ENCODE peak calls at places on chromosome 7, in five cellular contexts. N, J, X, D and S are unnamed samples.

GRCh38 chr7:16984346-16984745 is 102.6 kb upstream of the AGR3 start:
- DNase-seq in J (no peak), N (no peak), X (no peak), D (no peak), S (no peak)

GRCh38 chr7:137544450-137545058 is 201.0 kb upstream of the PTN start:
- DNase-seq in D (no peak), J (no peak), X (no peak), N (no peak), S (no peak)

GRCh38 chr7:121153411-121153810 is 164.9 kb downstream of the CPED1 start:
- DNase-seq in X (no peak), N (no peak), J (no peak), D (no peak), S (no peak)

GRCh38 chr7:132609906-132610520 is 33.7 kb upstream of the PLXNA4 start:
- DNase-seq in J (no peak), D (no peak), N (no peak), X (no peak), S (no peak)

GRCh38 chr7:5421626-5422323 is 1.9 kb downstream of the TNRC18 start:
- DNase-seq in X (peak; percentile 73), N (no peak), J (peak; percentile 61), D (peak; percentile 19), S (peak; percentile 65)

GRCh38 chr7:2873686-2874551 is 29.8 kb upstream of the GNA12 start:
- DNase-seq in D (no peak), J (no peak), N (peak; percentile 63), X (peak; percentile 97), S (peak; percentile 92)

GRCh38 chr7:108486291-108486966 is 30.2 kb upstream of the NRCAM start:
- DNase-seq in D (no peak), N (peak; percentile 10), X (no peak), J (no peak), S (no peak)

GRCh38 chr7:82685214-82685613 is 241.6 kb upstream of the CACNA2D1 start:
- DNase-seq in D (no peak), N (no peak), X (no peak), J (no peak), S (no peak)

GRCh38 chr7:83276250-83276649 is 113.6 kb upstream of the PCLO start:
- DNase-seq in D (no peak), X (no peak), J (no peak), N (no peak), S (no peak)

GRCh38 chr7:24858108-24858977 is 101.1 kb upstream of the GSDME start:
- DNase-seq in N (no peak), X (no peak), J (no peak), D (no peak), S (no peak)

GRCh38 chr7:141754939-141755338 is 9.0 kb upstream of the TAS2R3 start:
- DNase-seq in X (no peak), D (peak; percentile 7), N (no peak), J (peak; percentile 52), S (no peak)

GRCh38 chr7:94907420-94908203 is at the start of gene PPP1R9A:
- DNase-seq in X (peak; percentile 22), N (no peak), J (peak; percentile 71), D (peak; percentile 1), S (no peak)

GRCh38 chr7:125098377-125098970 is 168.8 kb upstream of the POT1 start:
- DNase-seq in X (no peak), J (no peak), D (no peak), N (no peak), S (no peak)

GRCh38 chr7:110775046-110775445 is 315.9 kb upstream of the LRRN3 start:
- DNase-seq in N (no peak), X (no peak), J (no peak), D (no peak), S (no peak)

GRCh38 chr7:37040330-37040729 is 316.0 kb upstream of the AOAH start:
- DNase-seq in D (no peak), N (no peak), J (no peak), X (no peak), S (no peak)

GRCh38 chr7:77702451-77703219 is 6.4 kb downstream of the RSBN1L start:
- DNase-seq in N (no peak), J (no peak), D (no peak), X (peak; percentile 29), S (no peak)

GRCh38 chr7:143248781-143249354 is 14.4 kb upstream of the GSTK1 start:
- DNase-seq in N (no peak), J (no peak), D (no peak), X (no peak), S (no peak)

GRCh38 chr7:158782638-158783490 is 46.4 kb downstream of the ESYT2 start:
- DNase-seq in J (peak; percentile 66), X (peak; percentile 64), N (no peak), D (no peak), S (no peak)

GRCh38 chr7:129438839-129439640 is 4.8 kb downstream of the STRIP2 start:
- DNase-seq in J (no peak), X (peak; percentile 63), N (no peak), D (peak; percentile 86), S (peak; percentile 61)

GRCh38 chr7:15832996-15833395 is 146.5 kb upstream of the MEOX2 start:
- DNase-seq in J (no peak), D (no peak), X (no peak), N (no peak), S (no peak)

GRCh38 chr7:112579388-112579787 is 98.6 kb downstream of the LSMEM1 start:
- DNase-seq in D (no peak), J (no peak), X (no peak), N (no peak), S (no peak)

GRCh38 chr7:122092964-122093797 is 50.9 kb downstream of the AASS start:
- DNase-seq in D (peak; percentile 71), J (peak; percentile 62), X (peak; percentile 70), N (peak; percentile 59), S (peak; percentile 16)

GRCh38 chr7:130364446-130364845 is 15.8 kb upstream of the CPA1 start:
- DNase-seq in J (no peak), N (no peak), X (no peak), D (no peak), S (no peak)

GRCh38 chr7:51647931-51648351 is 331.3 kb upstream of the COBL start:
- DNase-seq in N (no peak), J (no peak), D (no peak), X (no peak), S (no peak)

GRCh38 chr7:19352271-19352670 is 207.1 kb upstream of the FERD3L start:
- DNase-seq in J (no peak), N (no peak), X (no peak), D (no peak), S (peak; percentile 20)

GRCh38 chr7:114758661-114759227 is 163.2 kb upstream of the MDFIC start:
- DNase-seq in D (no peak), J (no peak), X (no peak), N (no peak), S (no peak)

GRCh38 chr7:126589068-126589684 is 663.6 kb downstream of the GRM8 start:
- DNase-seq in J (no peak), D (no peak), X (no peak), N (no peak), S (no peak)

GRCh38 chr7:22346383-22347107 is 10.4 kb downstream of the RAPGEF5 start:
- DNase-seq in N (no peak), D (no peak), J (no peak), X (no peak), S (no peak)

GRCh38 chr7:107224374-107224773 is 55.6 kb downstream of the HBP1 start:
- DNase-seq in D (no peak), X (no peak), J (no peak), N (no peak), S (no peak)

GRCh38 chr7:131583430-131583829 is 27.0 kb upstream of the PODXL start:
- DNase-seq in D (no peak), J (no peak), X (peak; percentile 61), N (no peak), S (no peak)

GRCh38 chr7:95798401-95798930 is 26.1 kb downstream of the DYNC1I1 start:
- DNase-seq in J (no peak), X (peak; percentile 3), D (no peak), N (no peak), S (no peak)

GRCh38 chr7:74453321-74454011 is at the start of gene GTF2IRD1:
- DNase-seq in J (peak; percentile 74), N (peak; percentile 35), X (peak; percentile 91), D (peak; percentile 71), S (peak; percentile 26)

GRCh38 chr7:152602962-152603361 is 73.0 kb downstream of the XRCC2 start:
- DNase-seq in D (no peak), J (no peak), X (peak; percentile 9), N (no peak), S (no peak)

GRCh38 chr7:16958724-16959123 is 76.9 kb upstream of the AGR3 start:
- DNase-seq in X (no peak), J (no peak), N (no peak), D (no peak), S (no peak)

GRCh38 chr7:40059057-40059456 is 75.4 kb downstream of the MPLKIP start:
- DNase-seq in J (no peak), D (no peak), X (no peak), N (no peak), S (no peak)